ENCODE peak calls at places on chromosomes 12 and 14, in eight cellular contexts. M is keratinocyte, X is breast epithelium, G is lower leg skin, V is Panc1, E is right lobe of liver, P is A549, D is choroid plexus epithelial cell. A is an unnamed sample.

GRCh38 chr14:21840765-21841164 is 167.1 kb upstream of the OR4E1 start:
- DNase-seq in M (no peak), X (no peak), G (no peak), V (no peak), E (no peak), P (no peak), D (peak; percentile 25), A (no peak)

GRCh38 chr12:113634982-113635381 is 163.3 kb upstream of the LHX5 start:
- DNase-seq in M (no peak), X (no peak), G (peak; percentile 59), V (no peak), E (no peak), P (no peak), D (no peak), A (no peak)

GRCh38 chr14:50714452-50715073 is 46.5 kb upstream of the SAV1 start:
- DNase-seq in M (no peak), X (no peak), G (no peak), V (no peak), E (no peak), P (no peak), D (peak; percentile 76), A (no peak)

GRCh38 chr14:70113211-70113610 is 75.5 kb downstream of the SLC8A3 start:
- DNase-seq in M (no peak), X (no peak), G (no peak), V (no peak), E (no peak), P (no peak), D (no peak), A (no peak)

GRCh38 chr12:117277875-117278274 is 83.6 kb downstream of the NOS1 start:
- DNase-seq in M (no peak), X (no peak), G (no peak), V (no peak), E (no peak), P (no peak), D (no peak), A (no peak)

GRCh38 chr12:79681008-79681590 is 9.7 kb downstream of the PAWR start:
- DNase-seq in M (no peak), X (no peak), G (no peak), V (no peak), E (no peak), P (no peak), D (peak; percentile 80), A (no peak)

GRCh38 chr12:1595026-1595561 is 713 bp upstream of the FBXL14 start:
- DNase-seq in M (no peak), X (no peak), G (no peak), V (no peak), E (no peak), P (no peak), D (peak; percentile 31), A (no peak)

GRCh38 chr12:14841761-14842160 is 1.6 kb downstream of the ART4 start:
- DNase-seq in M (no peak), X (no peak), G (peak; percentile 87), V (no peak), E (peak; percentile 87), P (peak; percentile 46), D (peak; percentile 53), A (no peak)

GRCh38 chr14:37988472-37988871 is 219.2 kb upstream of the SSTR1 start:
- DNase-seq in M (no peak), X (no peak), G (no peak), V (no peak), E (no peak), P (no peak), D (no peak), A (no peak)

GRCh38 chr12:7107181-7108041 is 1.6 kb downstream of the C1RL start:
- DNase-seq in M (no peak), X (no peak), G (no peak), V (no peak), E (no peak), P (no peak), D (peak; percentile 41), A (no peak)

GRCh38 chr12:132622437-132623071 is 4.0 kb downstream of the P2RX2 start:
- DNase-seq in M (no peak), X (no peak), G (no peak), V (no peak), E (no peak), P (no peak), D (peak; percentile 77), A (no peak)

GRCh38 chr14:47675489-47676300 is at the start of gene MDGA2:
- DNase-seq in M (no peak), X (no peak), G (no peak), V (no peak), E (no peak), P (peak; percentile 7), D (peak; percentile 16), A (peak; percentile 51)

GRCh38 chr14:77936138-77936639 is 136.3 kb downstream of the ADCK1 start:
- DNase-seq in M (no peak), X (no peak), G (no peak), V (no peak), E (no peak), P (no peak), D (no peak), A (no peak)

GRCh38 chr12:389138-390096 is at the start of gene KDM5A:
- DNase-seq in M (peak; percentile 36), X (peak; percentile 87), G (peak; percentile 98), V (peak; percentile 68), E (peak; percentile 94), P (peak; percentile 92), D (peak; percentile 97), A (peak; percentile 89)
- TF ChIP-seq CTCF in M (no peak), X (peak; percentile 26), G (no peak), V (no peak), E (no peak), P (no peak), D (no peak), A (no peak)

GRCh38 chr12:108772896-108773797 is 41.8 kb upstream of the CORO1C start:
- DNase-seq in M (no peak), X (no peak), G (no peak), V (no peak), E (no peak), P (no peak), D (no peak), A (no peak)

GRCh38 chr12:108768591-108769500 is 37.5 kb upstream of the CORO1C start:
- DNase-seq in M (no peak), X (no peak), G (peak; percentile 89), V (no peak), E (peak; percentile 73), P (peak; percentile 84), D (no peak), A (peak; percentile 44)

GRCh38 chr12:108770963-108771362 is 39.6 kb upstream of the CORO1C start:
- DNase-seq in M (no peak), X (no peak), G (no peak), V (no peak), E (no peak), P (no peak), D (no peak), A (no peak)

GRCh38 chr12:108772247-108772646 is 40.9 kb upstream of the CORO1C start:
- DNase-seq in M (no peak), X (no peak), G (no peak), V (no peak), E (no peak), P (no peak), D (no peak), A (no peak)

DNA sequence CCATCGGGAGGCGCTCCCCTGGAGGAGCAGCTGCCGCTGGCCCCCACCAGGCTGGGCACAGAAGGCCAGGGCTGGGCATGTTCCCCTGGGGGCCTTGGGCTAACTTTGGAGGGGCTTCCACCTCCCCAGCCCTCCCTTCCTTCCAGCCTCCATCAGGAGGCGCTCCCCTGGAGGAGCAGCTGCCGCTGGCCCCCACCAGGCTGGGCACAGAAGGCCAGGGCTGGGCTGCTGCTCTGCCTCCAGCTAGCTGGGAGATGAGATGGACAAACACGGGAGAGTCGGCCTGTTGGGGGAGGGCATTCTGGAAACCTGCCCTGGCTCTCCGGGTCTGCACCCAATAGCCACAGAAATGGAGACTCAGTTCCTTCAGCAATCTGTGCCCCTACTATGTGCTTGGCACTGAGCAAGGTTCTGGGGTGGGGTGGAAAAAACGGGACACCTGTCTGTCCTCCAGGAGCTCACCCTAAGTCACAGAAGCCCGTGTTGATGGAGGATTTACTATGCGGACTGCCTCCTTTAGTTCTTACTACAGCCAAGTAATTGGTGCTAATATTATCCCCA is 39.0 kb upstream of the CORO1C start:
- DNase-seq in M (no peak), X (no peak), G (no peak), V (no peak), E (no peak), P (no peak), D (no peak), A (no peak)
- TF ChIP-seq CTCF in M (no peak), X (no peak), G (no peak), V (no peak), E (no peak), P (no peak), D (peak; percentile 2), A (no peak)

DNA sequence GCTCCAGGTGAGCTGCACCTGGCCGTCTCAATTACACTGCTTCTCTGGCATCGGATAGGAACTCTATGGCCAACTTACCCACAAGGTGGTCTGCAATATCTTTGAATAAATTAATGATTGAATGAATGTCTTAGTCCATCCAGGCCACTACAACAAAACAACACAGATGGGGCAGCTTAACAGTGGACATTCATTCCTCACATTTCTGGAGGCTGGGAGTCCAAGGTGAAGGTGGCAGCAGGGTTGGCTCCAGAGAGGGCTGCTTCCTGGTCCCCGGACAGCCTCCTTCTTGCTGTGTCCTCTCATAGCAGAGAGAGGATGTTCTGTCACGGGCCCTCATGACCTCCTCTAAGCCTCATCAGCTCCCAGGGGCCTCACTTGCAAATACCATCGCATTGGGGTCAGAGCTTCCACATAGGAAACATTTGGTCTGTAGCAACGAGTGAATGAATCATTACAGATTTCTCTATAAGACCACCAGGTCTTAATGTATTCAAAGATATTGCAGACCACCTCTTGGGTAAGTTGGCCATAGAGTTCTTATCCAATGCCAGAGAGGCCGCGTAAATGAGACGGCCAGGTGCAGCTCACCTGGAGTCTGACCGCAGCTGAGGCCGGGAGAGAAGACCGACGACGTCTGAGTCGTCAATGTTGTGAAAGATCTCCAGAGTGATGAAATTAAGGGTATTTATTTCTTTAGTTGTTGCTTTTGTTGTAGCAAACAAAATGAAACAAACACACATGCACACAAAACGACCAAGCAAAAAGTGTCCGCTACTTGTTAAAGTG is 182.7 kb upstream of the C14orf180 start:
- DNase-seq in M (no peak), X (no peak), G (peak; percentile 48), V (no peak), E (no peak), P (no peak), D (no peak), A (no peak)
- TF ChIP-seq CTCF in M (no peak), X (no peak), G (no peak), V (no peak), E (no peak), P (no peak), D (no peak), A (no peak)

DNA sequence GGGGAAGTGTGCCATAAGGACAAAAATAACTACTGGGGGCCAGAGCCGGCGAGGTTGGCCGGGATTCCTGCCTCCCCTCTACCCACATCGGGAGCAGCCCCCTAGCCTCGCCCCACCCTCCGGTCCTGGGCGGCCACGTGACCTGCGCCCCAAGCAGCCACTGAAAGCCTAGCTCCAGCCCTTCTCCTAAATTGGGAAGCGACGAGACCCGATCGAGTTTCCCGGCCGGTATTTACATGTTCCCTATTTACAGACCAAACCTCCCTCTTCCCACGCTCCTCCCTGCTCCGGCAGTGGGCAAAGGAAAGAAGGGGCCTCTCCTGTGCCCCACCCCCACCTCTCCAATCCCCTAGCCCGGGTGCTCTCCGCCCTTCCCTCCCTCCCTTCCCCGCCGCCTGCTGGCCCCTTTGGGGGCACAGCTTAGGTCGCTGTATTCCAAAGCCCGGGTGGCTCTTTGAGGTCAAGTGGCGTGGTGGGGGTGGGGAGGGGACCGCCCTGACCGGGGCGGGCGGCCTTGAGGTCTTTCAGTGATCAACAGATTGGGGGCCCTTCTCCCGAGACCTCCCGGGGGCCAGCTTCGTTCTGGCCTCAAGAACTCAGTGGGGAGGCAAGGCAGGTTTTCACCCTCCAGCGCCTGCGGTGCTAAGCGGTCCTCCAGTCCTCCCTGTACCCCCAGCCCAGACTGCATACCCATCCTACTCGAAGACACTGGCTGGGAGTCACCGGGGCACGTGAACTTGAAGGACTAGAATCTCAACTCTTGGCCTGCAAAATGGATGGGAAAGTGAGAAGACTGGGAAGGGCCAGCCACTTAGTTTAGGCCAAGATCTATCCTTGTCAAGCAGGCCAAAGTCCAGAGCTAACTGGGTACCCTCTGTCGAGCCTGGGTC is 6.3 kb upstream of the CTDSP2 start:
- DNase-seq in M (no peak), X (no peak), G (no peak), V (no peak), E (no peak), P (no peak), D (no peak), A (peak; percentile 45)
- TF ChIP-seq CTCF in M (no peak), X (no peak), G (no peak), V (no peak), E (no peak), P (no peak), D (peak; percentile 27), A (peak; percentile 22)

A was measured in mesothelial cell of epicardium.